ENCODE peak calls at places on chromosome 1, in eight cellular contexts. One of them, this sample, is unnamed.

GRCh38 chr1:234975122-234975940 is 153.3 kb downstream of the TOMM20 start:
- DNase-seq in activated B cell treated with CpG ODN at 0.5 μM for 24 hours: no peak
- DNase-seq in bronchial epithelial cell: peak
- DNase-seq in CD4-positive, alpha-beta T cell: no peak
- DNase-seq in H1: no peak
- DNase-seq in stomach: no peak
- DNase-seq in GM13977: no peak
- DNase-seq in GM12878: no peak
- DNase-seq in this sample: no peak

GRCh38 chr1:156852414-156852874 is 6.5 kb downstream of the INSRR start:
- DNase-seq in activated B cell treated with CpG ODN at 0.5 μM for 24 hours: no peak
- DNase-seq in bronchial epithelial cell: no peak
- DNase-seq in CD4-positive, alpha-beta T cell: no peak
- DNase-seq in H1: no peak
- DNase-seq in stomach: peak
- DNase-seq in GM13977: no peak
- DNase-seq in GM12878: no peak
- DNase-seq in this sample: no peak

GRCh38 chr1:20150326-20150705 is 11.2 kb downstream of the PLA2G2F start:
- DNase-seq in activated B cell treated with CpG ODN at 0.5 μM for 24 hours: no peak
- DNase-seq in bronchial epithelial cell: no peak
- DNase-seq in CD4-positive, alpha-beta T cell: no peak
- DNase-seq in H1: no peak
- DNase-seq in stomach: no peak
- DNase-seq in GM13977: no peak
- DNase-seq in GM12878: no peak
- DNase-seq in this sample: no peak

GRCh38 chr1:110150330-110151174 is at the start of gene SLC6A17:
- DNase-seq in activated B cell treated with CpG ODN at 0.5 μM for 24 hours: no peak
- DNase-seq in bronchial epithelial cell: peak
- DNase-seq in CD4-positive, alpha-beta T cell: no peak
- DNase-seq in H1: peak
- DNase-seq in stomach: no peak
- DNase-seq in GM13977: no peak
- DNase-seq in GM12878: no peak
- DNase-seq in this sample: peak

GRCh38 chr1:14345925-14346550 is 252.4 kb upstream of the KAZN start:
- DNase-seq in activated B cell treated with CpG ODN at 0.5 μM for 24 hours: no peak
- DNase-seq in bronchial epithelial cell: no peak
- DNase-seq in CD4-positive, alpha-beta T cell: no peak
- DNase-seq in H1: no peak
- DNase-seq in stomach: no peak
- DNase-seq in GM13977: no peak
- DNase-seq in GM12878: no peak
- DNase-seq in this sample: no peak

GRCh38 chr1:23543707-23544443 is 12.8 kb upstream of the E2F2 start:
- DNase-seq in activated B cell treated with CpG ODN at 0.5 μM for 24 hours: no peak
- DNase-seq in bronchial epithelial cell: peak
- DNase-seq in CD4-positive, alpha-beta T cell: no peak
- DNase-seq in H1: no peak
- DNase-seq in stomach: no peak
- DNase-seq in GM13977: no peak
- DNase-seq in GM12878: no peak
- DNase-seq in this sample: no peak

GRCh38 chr1:15749399-15750291 is 7.3 kb downstream of the TMEM82 start:
- DNase-seq in activated B cell treated with CpG ODN at 0.5 μM for 24 hours: no peak
- DNase-seq in bronchial epithelial cell: peak
- DNase-seq in CD4-positive, alpha-beta T cell: no peak
- DNase-seq in H1: no peak
- DNase-seq in stomach: no peak
- DNase-seq in GM13977: no peak
- DNase-seq in GM12878: no peak
- DNase-seq in this sample: no peak

GRCh38 chr1:33683913-33684312 is 180.0 kb upstream of the HMGB4 start:
- DNase-seq in activated B cell treated with CpG ODN at 0.5 μM for 24 hours: no peak
- DNase-seq in bronchial epithelial cell: no peak
- DNase-seq in CD4-positive, alpha-beta T cell: no peak
- DNase-seq in H1: no peak
- DNase-seq in stomach: no peak
- DNase-seq in GM13977: no peak
- DNase-seq in GM12878: no peak
- DNase-seq in this sample: no peak

GRCh38 chr1:82287556-82287955 is 486.8 kb downstream of the ADGRL2 start:
- DNase-seq in activated B cell treated with CpG ODN at 0.5 μM for 24 hours: no peak
- DNase-seq in bronchial epithelial cell: no peak
- DNase-seq in CD4-positive, alpha-beta T cell: no peak
- DNase-seq in H1: no peak
- DNase-seq in stomach: no peak
- DNase-seq in GM13977: no peak
- DNase-seq in GM12878: no peak
- DNase-seq in this sample: no peak

GRCh38 chr1:2269922-2270259 is 41.8 kb downstream of the SKI start:
- DNase-seq in activated B cell treated with CpG ODN at 0.5 μM for 24 hours: no peak
- DNase-seq in bronchial epithelial cell: no peak
- DNase-seq in CD4-positive, alpha-beta T cell: no peak
- DNase-seq in H1: no peak
- DNase-seq in stomach: no peak
- DNase-seq in GM13977: no peak
- DNase-seq in GM12878: no peak
- DNase-seq in this sample: no peak

GRCh38 chr1:17046043-17046657 is 7.7 kb downstream of the SDHB start:
- DNase-seq in activated B cell treated with CpG ODN at 0.5 μM for 24 hours: no peak
- DNase-seq in bronchial epithelial cell: peak
- DNase-seq in CD4-positive, alpha-beta T cell: no peak
- DNase-seq in H1: no peak
- DNase-seq in stomach: no peak
- DNase-seq in GM13977: peak
- DNase-seq in GM12878: no peak
- DNase-seq in this sample: no peak

GRCh38 chr1:233253231-233254038 is 42.1 kb downstream of the PCNX2 start:
- DNase-seq in activated B cell treated with CpG ODN at 0.5 μM for 24 hours: no peak
- DNase-seq in bronchial epithelial cell: no peak
- DNase-seq in CD4-positive, alpha-beta T cell: no peak
- DNase-seq in H1: no peak
- DNase-seq in stomach: no peak
- DNase-seq in GM13977: no peak
- DNase-seq in GM12878: no peak
- DNase-seq in this sample: no peak

GRCh38 chr1:233254039-233254362 is 41.5 kb downstream of the PCNX2 start:
- DNase-seq in activated B cell treated with CpG ODN at 0.5 μM for 24 hours: no peak
- DNase-seq in bronchial epithelial cell: no peak
- DNase-seq in CD4-positive, alpha-beta T cell: no peak
- DNase-seq in H1: no peak
- DNase-seq in stomach: no peak
- DNase-seq in GM13977: no peak
- DNase-seq in GM12878: no peak
- DNase-seq in this sample: no peak

GRCh38 chr1:233248014-233248413 is 47.5 kb downstream of the PCNX2 start:
- DNase-seq in activated B cell treated with CpG ODN at 0.5 μM for 24 hours: no peak
- DNase-seq in bronchial epithelial cell: no peak
- DNase-seq in CD4-positive, alpha-beta T cell: no peak
- DNase-seq in H1: no peak
- DNase-seq in stomach: no peak
- DNase-seq in GM13977: no peak
- DNase-seq in GM12878: no peak
- DNase-seq in this sample: no peak

GRCh38 chr1:233252436-233252835 is 43.1 kb downstream of the PCNX2 start:
- DNase-seq in activated B cell treated with CpG ODN at 0.5 μM for 24 hours: no peak
- DNase-seq in bronchial epithelial cell: no peak
- DNase-seq in CD4-positive, alpha-beta T cell: no peak
- DNase-seq in H1: no peak
- DNase-seq in stomach: no peak
- DNase-seq in GM13977: no peak
- DNase-seq in GM12878: no peak
- DNase-seq in this sample: no peak

GRCh38 chr1:233251321-233251720 is 44.2 kb downstream of the PCNX2 start:
- DNase-seq in activated B cell treated with CpG ODN at 0.5 μM for 24 hours: no peak
- DNase-seq in bronchial epithelial cell: no peak
- DNase-seq in CD4-positive, alpha-beta T cell: no peak
- DNase-seq in H1: no peak
- DNase-seq in stomach: no peak
- DNase-seq in GM13977: no peak
- DNase-seq in GM12878: no peak
- DNase-seq in this sample: no peak
- TF ChIP-seq CTCF in activated B cell treated with CpG ODN at 0.5 μM for 24 hours: no peak
- TF ChIP-seq CTCF in bronchial epithelial cell: no peak
- TF ChIP-seq CTCF in CD4-positive, alpha-beta T cell: no peak
- TF ChIP-seq CTCF in H1: no peak
- TF ChIP-seq CTCF in stomach: no peak
- TF ChIP-seq CTCF in GM13977: no peak
- TF ChIP-seq CTCF in GM12878: no peak
- TF ChIP-seq CTCF in this sample: no peak

GRCh38 chr1:228107636-228108035 is 1.5 kb downstream of the MRPL55 start:
- DNase-seq in activated B cell treated with CpG ODN at 0.5 μM for 24 hours: no peak
- DNase-seq in bronchial epithelial cell: no peak
- DNase-seq in CD4-positive, alpha-beta T cell: no peak
- DNase-seq in H1: no peak
- DNase-seq in stomach: no peak
- DNase-seq in GM13977: no peak
- DNase-seq in GM12878: no peak
- DNase-seq in this sample: no peak

GRCh38 chr1:228104526-228105251 is 1.6 kb upstream of the C1orf35 start:
- DNase-seq in activated B cell treated with CpG ODN at 0.5 μM for 24 hours: no peak
- DNase-seq in bronchial epithelial cell: no peak
- DNase-seq in CD4-positive, alpha-beta T cell: no peak
- DNase-seq in H1: no peak
- DNase-seq in stomach: no peak
- DNase-seq in GM13977: no peak
- DNase-seq in GM12878: no peak
- DNase-seq in this sample: no peak

GRCh38 chr1:228106800-228107054 is 2.4 kb downstream of the MRPL55 start:
- DNase-seq in activated B cell treated with CpG ODN at 0.5 μM for 24 hours: no peak
- DNase-seq in bronchial epithelial cell: no peak
- DNase-seq in CD4-positive, alpha-beta T cell: no peak
- DNase-seq in H1: no peak
- DNase-seq in stomach: no peak
- DNase-seq in GM13977: no peak
- DNase-seq in GM12878: no peak
- DNase-seq in this sample: no peak

GRCh38 chr1:228105996-228106799 is 2.9 kb downstream of the MRPL55 start:
- DNase-seq in activated B cell treated with CpG ODN at 0.5 μM for 24 hours: no peak
- DNase-seq in bronchial epithelial cell: no peak
- DNase-seq in CD4-positive, alpha-beta T cell: no peak
- DNase-seq in H1: no peak
- DNase-seq in stomach: no peak
- DNase-seq in GM13977: no peak
- DNase-seq in GM12878: no peak
- DNase-seq in this sample: no peak

DNA sequence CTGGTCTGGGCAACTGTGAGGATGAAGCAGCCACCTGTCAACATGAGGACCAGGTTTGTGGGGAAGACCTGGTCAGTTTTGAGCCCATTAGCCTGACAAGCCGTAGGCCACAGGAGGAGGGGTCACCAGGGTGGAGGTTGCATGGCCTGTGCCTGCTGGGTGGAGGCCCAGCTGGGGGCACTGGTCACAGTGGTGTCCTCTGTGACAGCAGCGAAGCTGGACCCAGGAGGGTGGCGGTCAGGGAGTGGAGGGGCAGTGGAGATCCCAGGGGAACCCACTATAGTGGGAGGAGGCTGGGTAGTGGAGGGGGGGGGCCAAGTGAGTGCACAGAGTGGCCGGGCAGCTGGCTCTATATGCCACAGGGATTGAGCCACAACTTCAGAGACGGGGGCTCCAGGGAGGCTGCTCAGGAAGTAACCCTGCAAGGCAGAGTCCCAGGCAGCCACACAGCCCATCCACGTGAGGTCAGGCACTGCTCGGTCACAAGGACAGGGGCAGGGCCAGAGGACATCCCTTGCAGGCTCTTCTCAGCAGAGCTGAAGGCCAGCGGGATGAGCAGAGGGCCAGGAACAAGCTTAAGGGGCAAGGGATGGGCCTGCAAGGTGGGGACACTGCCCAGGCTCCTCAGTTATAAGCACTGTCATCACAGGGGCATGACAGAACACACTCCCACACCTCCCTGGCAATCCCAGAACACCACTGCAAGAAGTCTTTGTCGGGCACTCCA is 2.3 kb upstream of the C1orf35 start:
- DNase-seq in activated B cell treated with CpG ODN at 0.5 μM for 24 hours: no peak
- DNase-seq in bronchial epithelial cell: no peak
- DNase-seq in CD4-positive, alpha-beta T cell: no peak
- DNase-seq in H1: no peak
- DNase-seq in stomach: no peak
- DNase-seq in GM13977: no peak
- DNase-seq in GM12878: no peak
- DNase-seq in this sample: no peak
- TF ChIP-seq CTCF in activated B cell treated with CpG ODN at 0.5 μM for 24 hours: no peak
- TF ChIP-seq CTCF in bronchial epithelial cell: no peak
- TF ChIP-seq CTCF in CD4-positive, alpha-beta T cell: no peak
- TF ChIP-seq CTCF in H1: no peak
- TF ChIP-seq CTCF in stomach: no peak
- TF ChIP-seq CTCF in GM13977: no peak
- TF ChIP-seq CTCF in GM12878: no peak
- TF ChIP-seq CTCF in this sample: no peak

DNA sequence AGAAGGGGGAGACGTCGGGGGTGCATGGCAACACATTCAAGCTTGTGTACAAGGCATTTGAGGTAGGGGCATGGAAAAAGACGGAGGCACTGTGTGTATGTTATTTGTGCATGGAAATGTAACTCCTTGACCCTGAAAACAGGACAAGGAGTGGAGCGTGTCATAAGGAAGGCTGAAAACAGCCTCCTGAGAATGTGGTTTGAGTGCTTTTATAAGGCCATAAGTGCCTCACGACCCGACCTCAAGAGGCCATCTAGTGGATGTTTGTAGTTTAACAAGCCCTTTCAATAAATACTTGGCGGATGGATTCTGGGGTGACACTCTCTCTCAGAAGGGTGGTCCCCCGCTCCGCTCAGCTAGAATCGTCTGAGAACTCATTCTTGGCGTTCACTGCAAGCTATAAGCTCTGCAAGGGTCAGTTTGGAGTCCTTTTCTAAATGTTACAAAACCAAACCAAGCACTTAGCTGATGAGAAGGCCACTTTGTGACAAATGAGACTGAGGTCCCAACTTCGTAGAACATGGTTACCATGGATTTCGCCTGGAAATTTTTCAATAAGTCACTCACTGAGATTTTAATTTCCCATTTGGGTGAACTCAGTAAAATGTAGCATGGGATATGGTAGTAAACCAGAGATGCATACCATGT is 38.8 kb upstream of the CLCA4 start:
- DNase-seq in activated B cell treated with CpG ODN at 0.5 μM for 24 hours: no peak
- DNase-seq in bronchial epithelial cell: peak
- DNase-seq in CD4-positive, alpha-beta T cell: no peak
- DNase-seq in H1: no peak
- DNase-seq in stomach: no peak
- DNase-seq in GM13977: no peak
- DNase-seq in GM12878: no peak
- DNase-seq in this sample: no peak
- TF ChIP-seq CTCF in activated B cell treated with CpG ODN at 0.5 μM for 24 hours: no peak
- TF ChIP-seq CTCF in bronchial epithelial cell: peak
- TF ChIP-seq CTCF in CD4-positive, alpha-beta T cell: peak
- TF ChIP-seq CTCF in H1: no peak
- TF ChIP-seq CTCF in stomach: no peak
- TF ChIP-seq CTCF in GM13977: peak
- TF ChIP-seq CTCF in GM12878: peak
- TF ChIP-seq CTCF in this sample: peak

DNA sequence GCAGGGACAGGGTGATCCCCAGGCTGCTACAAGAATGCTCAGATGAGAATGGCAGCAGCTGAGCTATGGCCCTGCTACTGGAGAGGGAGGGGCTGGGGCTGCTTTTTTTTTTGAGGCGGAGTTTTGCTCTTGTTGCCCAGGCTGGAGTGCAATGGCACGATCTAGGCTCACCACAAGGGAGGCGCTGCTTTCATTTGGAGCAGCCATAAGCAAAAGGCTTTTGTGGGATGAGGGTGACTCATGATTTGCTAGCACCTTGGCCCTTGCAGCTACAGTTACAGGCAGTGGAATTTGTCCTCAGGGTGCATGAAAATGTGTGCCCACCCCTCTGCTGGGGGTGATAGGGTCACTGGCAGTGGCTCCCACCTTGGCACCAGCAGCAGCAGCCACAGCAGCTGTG is 32.4 kb upstream of the CYP4A22 start:
- DNase-seq in activated B cell treated with CpG ODN at 0.5 μM for 24 hours: no peak
- DNase-seq in bronchial epithelial cell: peak
- DNase-seq in CD4-positive, alpha-beta T cell: no peak
- DNase-seq in H1: no peak
- DNase-seq in stomach: no peak
- DNase-seq in GM13977: no peak
- DNase-seq in GM12878: no peak
- DNase-seq in this sample: no peak
- TF ChIP-seq CTCF in activated B cell treated with CpG ODN at 0.5 μM for 24 hours: no peak
- TF ChIP-seq CTCF in bronchial epithelial cell: no peak
- TF ChIP-seq CTCF in CD4-positive, alpha-beta T cell: no peak
- TF ChIP-seq CTCF in H1: no peak
- TF ChIP-seq CTCF in stomach: no peak
- TF ChIP-seq CTCF in GM13977: no peak
- TF ChIP-seq CTCF in GM12878: no peak
- TF ChIP-seq CTCF in this sample: no peak